ENCODE peak calls at places on chromosomes 5 and 9, in nine cellular contexts. N is stomach, K is endothelial cell of umbilical vein, E is sigmoid colon, S is spleen, G is HCT116, J is vagina, Z is K562, W is breast epithelium. F is an unnamed sample.
A peak's percentile ranks its signal among the peaks of the same experiment; 100 is the strongest.

GRCh38 chr5:172833372-172833690 is 720 bp upstream of the ERGIC1 start:
- DNase-seq in N (no peak), K (no peak), E (no peak), S (no peak), G (no peak), J (no peak), Z (no peak), W (no peak), F (no peak)

GRCh38 chr9:95273369-95274051 is 44.0 kb downstream of the FANCC start:
- DNase-seq in N (no peak), K (no peak), E (no peak), S (no peak), G (no peak), J (no peak), Z (no peak), W (no peak), F (no peak)

GRCh38 chr9:76571288-76572204 is 112.6 kb downstream of the GCNT1 start:
- DNase-seq in N (no peak), K (peak; percentile 40), E (no peak), S (peak; percentile 78), G (no peak), J (no peak), Z (no peak), W (no peak), F (no peak)

GRCh38 chr9:83027153-83027867 is 35.6 kb downstream of the RASEF start:
- DNase-seq in N (no peak), K (no peak), E (no peak), S (no peak), G (peak; percentile 22), J (no peak), Z (no peak), W (no peak), F (no peak)

GRCh38 chr5:76818844-76819831 is at the start of gene F2RL1:
- DNase-seq in N (peak; percentile 94), K (peak; percentile 61), E (no peak), S (peak; percentile 86), G (peak; percentile 90), J (no peak), Z (peak; percentile 60), W (peak; percentile 78), F (peak; percentile 85)

GRCh38 chr9:92988215-92988731 is 41.0 kb downstream of the FGD3 start:
- DNase-seq in N (no peak), K (no peak), E (no peak), S (no peak), G (no peak), J (no peak), Z (no peak), W (peak; percentile 11), F (no peak)

GRCh38 chr5:55918097-55919035 is 67.2 kb downstream of the IL31RA start:
- DNase-seq in N (no peak), K (no peak), E (no peak), S (no peak), G (no peak), J (no peak), Z (peak; percentile 25), W (no peak), F (no peak)

GRCh38 chr5:170631471-170632195 is 127.8 kb downstream of the KCNIP1 start:
- DNase-seq in N (no peak), K (no peak), E (peak; percentile 68), S (peak; percentile 73), G (peak; percentile 33), J (no peak), Z (peak; percentile 24), W (peak; percentile 26), F (no peak)

GRCh38 chr9:85536076-85536475 is 205.7 kb downstream of the AGTPBP1 start:
- DNase-seq in N (no peak), K (peak; percentile 41), E (no peak), S (no peak), G (no peak), J (no peak), Z (no peak), W (peak; percentile 54), F (no peak)

GRCh38 chr9:136855461-136856077 is 3.4 kb downstream of the MAMDC4 start:
- DNase-seq in N (no peak), K (no peak), E (no peak), S (peak; percentile 78), G (no peak), J (no peak), Z (no peak), W (no peak), F (no peak)

GRCh38 chr5:172530835-172531703 is 76.7 kb upstream of the SH3PXD2B start:
- DNase-seq in N (no peak), K (no peak), E (peak; percentile 42), S (peak; percentile 29), G (no peak), J (no peak), Z (no peak), W (no peak), F (no peak)

GRCh38 chr9:133428579-133429215 is 6.5 kb downstream of the ADAMTS13 start:
- DNase-seq in N (peak; percentile 43), K (no peak), E (no peak), S (no peak), G (no peak), J (no peak), Z (peak; percentile 64), W (no peak), F (no peak)

GRCh38 chr9:113578877-113579269 is 115.3 kb downstream of the RGS3 start:
- DNase-seq in N (peak; percentile 73), K (peak; percentile 49), E (no peak), S (peak; percentile 96), G (peak; percentile 59), J (no peak), Z (peak; percentile 63), W (peak; percentile 78), F (no peak)

GRCh38 chr9:132214027-132214622 is 52.3 kb downstream of the NTNG2 start:
- DNase-seq in N (peak; percentile 38), K (peak; percentile 33), E (peak; percentile 86), S (no peak), G (peak; percentile 22), J (no peak), Z (no peak), W (peak; percentile 82), F (peak; percentile 52)

GRCh38 chr5:37326536-37326935 is 44.4 kb downstream of the NUP155 start:
- DNase-seq in N (no peak), K (no peak), E (no peak), S (no peak), G (no peak), J (no peak), Z (no peak), W (no peak), F (no peak)

GRCh38 chr5:132059043-132059695 is 1.3 kb upstream of the IL3 start:
- DNase-seq in N (peak; percentile 25), K (no peak), E (peak; percentile 52), S (peak; percentile 59), G (no peak), J (peak; percentile 91), Z (no peak), W (no peak), F (no peak)

GRCh38 chr5:39675676-39676075 is 250.9 kb upstream of the DAB2 start:
- DNase-seq in N (no peak), K (no peak), E (no peak), S (no peak), G (no peak), J (no peak), Z (no peak), W (no peak), F (no peak)

GRCh38 chr5:154646841-154647759 is 108.1 kb upstream of the LARP1 start:
- DNase-seq in N (peak; percentile 81), K (peak; percentile 19), E (peak; percentile 72), S (peak; percentile 79), G (no peak), J (no peak), Z (peak; percentile 86), W (no peak), F (no peak)

GRCh38 chr5:138138949-138139775 is at the start of gene NME5:
- DNase-seq in N (peak; percentile 75), K (peak; percentile 64), E (peak; percentile 72), S (peak; percentile 80), G (peak; percentile 48), J (no peak), Z (no peak), W (peak; percentile 30), F (peak; percentile 56)
- TF ChIP-seq POLR2A in N (no peak), K (no peak), E (no peak), S (no peak), G (no peak), J (no peak), Z (no peak), W (no peak), F (no peak)

DNA sequence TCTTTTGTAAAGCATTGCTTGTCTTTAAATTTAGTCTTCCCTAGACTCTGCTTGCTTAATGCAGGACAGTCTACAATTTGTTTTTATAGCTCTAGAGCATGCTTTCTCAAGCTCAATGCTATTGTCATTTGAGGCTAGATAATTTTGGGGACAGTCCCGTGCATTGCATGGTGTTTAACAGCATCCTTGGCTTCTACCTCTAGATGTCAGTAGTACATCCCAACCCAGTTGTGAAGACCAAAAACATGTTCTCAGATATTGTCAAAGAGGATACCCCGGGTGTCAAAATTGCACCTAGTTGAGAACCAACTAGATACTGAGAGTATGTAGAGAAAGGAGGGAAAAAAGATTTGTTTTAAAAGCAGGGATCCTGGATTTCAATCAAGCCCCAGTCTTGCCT is 277.5 kb downstream of the CEMIP2 start:
- DNase-seq in N (no peak), K (no peak), E (no peak), S (no peak), G (no peak), J (no peak), Z (peak; percentile 7), W (no peak), F (no peak)
- TF ChIP-seq CTCF in N (no peak), K (no peak), E (no peak), S (no peak), G (peak; percentile 19), J (no peak), Z (no peak), W (no peak), F (no peak)

GRCh38 chr5:142219146-142219545 is 105.7 kb downstream of the SPRY4 start:
- DNase-seq in N (no peak), K (no peak), E (no peak), S (no peak), G (no peak), J (no peak), Z (no peak), W (no peak), F (no peak)

GRCh38 chr5:142211013-142211412 is 102.4 kb downstream of the NDFIP1 start:
- DNase-seq in N (no peak), K (no peak), E (no peak), S (no peak), G (no peak), J (no peak), Z (no peak), W (no peak), F (no peak)

GRCh38 chr5:142211918-142212317 is 103.3 kb downstream of the NDFIP1 start:
- DNase-seq in N (no peak), K (no peak), E (no peak), S (no peak), G (no peak), J (no peak), Z (no peak), W (no peak), F (no peak)

GRCh38 chr5:142213077-142213476 is 104.5 kb downstream of the NDFIP1 start:
- DNase-seq in N (no peak), K (no peak), E (no peak), S (no peak), G (no peak), J (no peak), Z (no peak), W (no peak), F (no peak)

GRCh38 chr5:142215915-142216681 is 107.5 kb downstream of the NDFIP1 start:
- DNase-seq in N (no peak), K (peak; percentile 50), E (peak; percentile 92), S (no peak), G (peak; percentile 66), J (no peak), Z (no peak), W (peak; percentile 92), F (peak; percentile 82)
- TF ChIP-seq POLR2AphosphoS5 in N (no peak), K (peak; percentile 67), E (peak; percentile 36), S (no peak), G (peak; percentile 44), J (peak; percentile 49), Z (no peak), W (no peak), F (peak; percentile 91)

GRCh38 chr5:144368556-144368955 is 197.9 kb downstream of the KCTD16 start:
- DNase-seq in N (no peak), K (peak; percentile 53), E (no peak), S (no peak), G (no peak), J (no peak), Z (no peak), W (no peak), F (no peak)
- TF ChIP-seq POLR2A in N (no peak), K (no peak), E (no peak), S (no peak), G (no peak), J (no peak), Z (no peak), W (no peak), F (no peak)